ENCODE peak calls at places on chromosomes 4 and X, in four cellular contexts. O, J, B and Y are unnamed samples.

GRCh38 chrX:2147928-2148327 is 352.8 kb downstream of the DHRSX start:
- DNase-seq in O (no peak), J (no peak), B (no peak), Y (no peak)

GRCh38 chrX:102712216-102712966 is at the start of gene GPRASP2:
- DNase-seq in B (no peak), O (no peak), J (no peak), Y (peak)

GRCh38 chrX:15512401-15512965 is 11.9 kb downstream of the BMX start:
- DNase-seq in B (no peak), O (no peak), J (no peak), Y (no peak)

GRCh38 chr4:173334891-173335754 is 965 bp upstream of the HMGB2 start:
- DNase-seq in O (peak), B (peak), J (peak), Y (peak)

GRCh38 chrX:63993936-63994335 is 208.9 kb upstream of the ARHGEF9 start:
- DNase-seq in B (no peak), O (peak), J (no peak), Y (no peak)

GRCh38 chrX:65874110-65874509 is 165.8 kb downstream of the VSIG4 start:
- DNase-seq in B (no peak), O (no peak), J (no peak), Y (no peak)

GRCh38 chr4:148118179-148118578 is 324.0 kb downstream of the NR3C2 start:
- DNase-seq in O (no peak), B (no peak), J (no peak), Y (no peak)

GRCh38 chrX:107684956-107685385 is 56.7 kb downstream of the PRPS1 start:
- DNase-seq in J (no peak), B (no peak), O (peak), Y (peak)

GRCh38 chrX:45788941-45789348 is 588.3 kb upstream of the DIPK2B start:
- DNase-seq in J (no peak), O (peak), B (no peak), Y (peak)

GRCh38 chr4:10457255-10457801 is at the start of gene ZNF518B:
- DNase-seq in B (no peak), O (peak), J (peak), Y (peak)
- TF ChIP-seq POLR2A in B (no peak), O (no peak), J (peak), Y (peak)

GRCh38 chrX:57596109-57596870 is 4.5 kb downstream of the ZXDB start:
- DNase-seq in O (no peak), J (no peak), B (peak), Y (peak)

GRCh38 chrX:57595381-57595811 is 3.6 kb downstream of the ZXDB start:
- DNase-seq in B (no peak), O (no peak), J (no peak), Y (peak)
- TF ChIP-seq MYC in B (no peak), O (no peak), J (no peak), Y (no peak)

GRCh38 chrX:124502144-124502543 is 155.8 kb downstream of the SH2D1A start:
- DNase-seq in B (no peak), O (no peak), J (no peak), Y (no peak)
- TF ChIP-seq POLR2A in B (no peak), O (no peak), J (no peak), Y (no peak)

GRCh38 chrX:17038681-17039161 is 92.3 kb downstream of the REPS2 start:
- DNase-seq in J (no peak), B (no peak), O (no peak), Y (peak)
- TF ChIP-seq MYC in J (no peak), B (no peak), O (no peak), Y (no peak)

GRCh38 chr4:182448281-182449151 is 205.3 kb downstream of the TENM3 start:
- DNase-seq in B (peak), J (peak), O (no peak), Y (peak)
- TF ChIP-seq POLR2A in B (no peak), J (no peak), O (no peak), Y (no peak)

GRCh38 chr4:54318904-54319303 is 89.8 kb downstream of the PDGFRA start:
- DNase-seq in B (peak), O (peak), J (peak), Y (peak)

GRCh38 chr4:54322817-54323417 is 93.8 kb downstream of the PDGFRA start:
- DNase-seq in O (peak), B (peak), J (peak), Y (peak)

GRCh38 chr4:54317690-54318089 is 88.6 kb downstream of the PDGFRA start:
- DNase-seq in O (no peak), B (no peak), J (no peak), Y (no peak)

GRCh38 chr4:54316139-54316538 is 87.0 kb downstream of the PDGFRA start:
- DNase-seq in O (no peak), B (no peak), J (no peak), Y (no peak)

GRCh38 chr4:54320826-54321320 is 91.8 kb downstream of the PDGFRA start:
- DNase-seq in B (no peak), J (no peak), O (no peak), Y (no peak)
- TF ChIP-seq MYC in B (no peak), J (no peak), O (no peak), Y (no peak)